ENCODE peak calls at places on chromosomes 4 and X, in ten cellular contexts. P is cardiac muscle cell; A is SW480; K is brain microvascular endothelial cell; L is ELF-1; Q is central memory CD4-positive, alpha-beta T cell; U is tibial artery; S is putamen; M is NCI-H82; H is Jurkat, Clone E6-1. B is an unnamed sample.

GRCh38 chrX:116417214-116417613 is 19.2 kb upstream of the SLC6A14 start:
- DNase-seq in U (no peak), Q (no peak), S (no peak), A (no peak), H (no peak), K (no peak), M (peak), P (no peak), L (no peak), B (no peak)

GRCh38 chr4:18297684-18298083 is 276.1 kb upstream of the LCORL start:
- DNase-seq in A (no peak), Q (no peak), M (no peak), S (no peak), P (no peak), U (no peak), L (no peak), K (no peak), H (no peak), B (no peak)

GRCh38 chrX:150049647-150050046 is 111.4 kb upstream of the EOLA2 start:
- DNase-seq in S (no peak), A (no peak), M (peak), P (peak), K (no peak), L (no peak), Q (no peak), H (no peak), U (no peak), B (no peak)

GRCh38 chrX:41407816-41408215 is 39.3 kb upstream of the NYX start:
- DNase-seq in A (no peak), Q (no peak), H (no peak), U (no peak), K (no peak), L (no peak), S (no peak), P (no peak), M (peak), B (no peak)

GRCh38 chrX:132004728-132005127 is 18.4 kb upstream of the STK26 start:
- DNase-seq in M (peak), Q (no peak), S (no peak), K (no peak), U (no peak), A (no peak), P (peak), H (no peak), L (peak), B (no peak)

GRCh38 chrX:45778621-45779020 is 577.9 kb upstream of the DIPK2B start:
- DNase-seq in L (no peak), A (no peak), P (no peak), U (no peak), M (no peak), H (no peak), S (no peak), Q (no peak), K (no peak), B (no peak)

GRCh38 chr4:6024450-6024960 is 6.3 kb upstream of the C4orf50 start:
- DNase-seq in Q (no peak), H (no peak), P (no peak), S (no peak), A (no peak), M (no peak), L (no peak), U (no peak), K (no peak), B (no peak)

GRCh38 chr4:138405934-138406567 is 163.9 kb upstream of the SLC7A11 start:
- DNase-seq in H (no peak), M (no peak), P (peak), Q (no peak), S (no peak), L (no peak), A (no peak), U (no peak), K (peak), B (no peak)

GRCh38 chr4:7074423-7074822 is 6.6 kb upstream of the GRPEL1 start:
- DNase-seq in Q (no peak), L (no peak), A (peak), P (no peak), U (peak), H (no peak), S (no peak), M (no peak), K (no peak), B (no peak)

GRCh38 chrX:17738002-17738713 is 865 bp downstream of the SCML1 start:
- DNase-seq in S (peak), H (peak), U (peak), A (peak), Q (peak), L (peak), M (peak), K (peak), P (peak), B (peak)

GRCh38 chr4:113452868-113453620 is 308.5 kb downstream of the CAMK2D start:
- DNase-seq in K (peak), M (peak), Q (no peak), U (no peak), L (peak), P (peak), A (no peak), S (no peak), H (peak), B (no peak)

GRCh38 chr4:7430368-7430964 is 4.3 kb downstream of the PSAPL1 start:
- DNase-seq in L (peak), K (no peak), M (no peak), U (peak), P (no peak), Q (no peak), S (no peak), A (peak), H (no peak), B (no peak)

GRCh38 chrX:15790766-15791380 is 589 bp downstream of the ZRSR2 start:
- DNase-seq in M (peak), S (peak), L (no peak), K (no peak), P (peak), U (no peak), Q (no peak), H (no peak), A (no peak), B (no peak)

GRCh38 chr4:120056249-120056648 is 10.4 kb downstream of the MAD2L1 start:
- DNase-seq in P (peak), M (no peak), K (no peak), L (no peak), A (peak), S (no peak), U (no peak), Q (no peak), H (no peak), B (no peak)

B was measured in stimulated activated naive CD8-positive, alpha-beta T cell treated with anti-CD3 and anti-CD28 coated beads, Interleukin-15, amount 100 ng/mL, for 72 hours.